ENCODE peak calls at places on chromosomes 5 and 9, in seven cellular contexts. One of them, this sample, is unnamed.

GRCh38 chr9:87441251-87441650 is 56.4 kb upstream of the DAPK1 start:
- DNase-seq in A549: no peak
- DNase-seq in HepG2: no peak
- DNase-seq in GM12878: no peak
- DNase-seq in IMR-90: peak
- DNase-seq in H1: no peak
- DNase-seq in SK-N-SH: no peak
- DNase-seq in this sample: no peak

GRCh38 chr9:133950206-133950915 is 41.8 kb downstream of the VAV2 start:
- DNase-seq in A549: no peak
- DNase-seq in HepG2: no peak
- DNase-seq in GM12878: no peak
- DNase-seq in IMR-90: peak
- DNase-seq in H1: no peak
- DNase-seq in SK-N-SH: no peak
- DNase-seq in this sample: peak

GRCh38 chr5:145587308-145588071 is 247.7 kb downstream of the PRELID2 start:
- DNase-seq in A549: peak
- DNase-seq in HepG2: peak
- DNase-seq in GM12878: no peak
- DNase-seq in IMR-90: peak
- DNase-seq in H1: no peak
- DNase-seq in SK-N-SH: no peak
- DNase-seq in this sample: no peak

GRCh38 chr5:130109152-130109551 is 204.9 kb downstream of the CHSY3 start:
- DNase-seq in A549: peak
- DNase-seq in HepG2: peak
- DNase-seq in GM12878: no peak
- DNase-seq in IMR-90: peak
- DNase-seq in H1: no peak
- DNase-seq in SK-N-SH: peak
- DNase-seq in this sample: no peak

GRCh38 chr5:20972419-20972925 is 984.5 kb upstream of the CDH18 start:
- DNase-seq in A549: peak
- DNase-seq in HepG2: peak
- DNase-seq in GM12878: no peak
- DNase-seq in IMR-90: peak
- DNase-seq in H1: peak
- DNase-seq in SK-N-SH: peak
- DNase-seq in this sample: peak

GRCh38 chr9:631596-631995 is 209.9 kb upstream of the DMRT1 start:
- DNase-seq in A549: no peak
- DNase-seq in HepG2: no peak
- DNase-seq in GM12878: no peak
- DNase-seq in IMR-90: peak
- DNase-seq in H1: no peak
- DNase-seq in SK-N-SH: no peak
- DNase-seq in this sample: peak

GRCh38 chr9:87685431-87685830 is 40.5 kb upstream of the CTSL start:
- DNase-seq in A549: no peak
- DNase-seq in HepG2: no peak
- DNase-seq in GM12878: no peak
- DNase-seq in IMR-90: peak
- DNase-seq in H1: no peak
- DNase-seq in SK-N-SH: no peak
- DNase-seq in this sample: no peak

GRCh38 chr5:159133041-159133741 is 33.5 kb upstream of the EBF1 start:
- DNase-seq in A549: peak
- DNase-seq in HepG2: peak
- DNase-seq in GM12878: peak
- DNase-seq in IMR-90: peak
- DNase-seq in H1: no peak
- DNase-seq in SK-N-SH: peak
- DNase-seq in this sample: peak

GRCh38 chr9:16103613-16104012 is 550.8 kb downstream of the CCDC171 start:
- DNase-seq in A549: no peak
- DNase-seq in HepG2: no peak
- DNase-seq in GM12878: no peak
- DNase-seq in IMR-90: peak
- DNase-seq in H1: no peak
- DNase-seq in SK-N-SH: no peak
- DNase-seq in this sample: no peak

GRCh38 chr9:4397917-4398316 is 92.4 kb upstream of the SLC1A1 start:
- DNase-seq in A549: no peak
- DNase-seq in HepG2: no peak
- DNase-seq in GM12878: no peak
- DNase-seq in IMR-90: peak
- DNase-seq in H1: no peak
- DNase-seq in SK-N-SH: no peak
- DNase-seq in this sample: no peak

GRCh38 chr9:70110194-70111041 is 66.8 kb downstream of the MAMDC2 start:
- DNase-seq in A549: no peak
- DNase-seq in HepG2: no peak
- DNase-seq in GM12878: no peak
- DNase-seq in IMR-90: peak
- DNase-seq in H1: no peak
- DNase-seq in SK-N-SH: no peak
- DNase-seq in this sample: no peak

GRCh38 chr9:70177121-70177520 is 81.7 kb upstream of the SMC5 start:
- DNase-seq in A549: no peak
- DNase-seq in HepG2: peak
- DNase-seq in GM12878: no peak
- DNase-seq in IMR-90: peak
- DNase-seq in H1: no peak
- DNase-seq in SK-N-SH: no peak
- DNase-seq in this sample: no peak

GRCh38 chr5:115377468-115378217 is 81.2 kb upstream of the CCDC112 start:
- DNase-seq in A549: peak
- DNase-seq in HepG2: no peak
- DNase-seq in GM12878: peak
- DNase-seq in IMR-90: peak
- DNase-seq in H1: no peak
- DNase-seq in SK-N-SH: no peak
- DNase-seq in this sample: no peak

GRCh38 chr5:180323929-180324632 is 29.1 kb downstream of the GFPT2 start:
- DNase-seq in A549: peak
- DNase-seq in HepG2: no peak
- DNase-seq in GM12878: no peak
- DNase-seq in IMR-90: peak
- DNase-seq in H1: no peak
- DNase-seq in SK-N-SH: no peak
- DNase-seq in this sample: no peak

GRCh38 chr5:30581198-30581925 is 612.1 kb upstream of the CDH6 start:
- DNase-seq in A549: no peak
- DNase-seq in HepG2: peak
- DNase-seq in GM12878: no peak
- DNase-seq in IMR-90: no peak
- DNase-seq in H1: no peak
- DNase-seq in SK-N-SH: no peak
- DNase-seq in this sample: no peak

GRCh38 chr5:157571357-157571827 is 4.2 kb downstream of the ADAM19 start:
- DNase-seq in A549: no peak
- DNase-seq in HepG2: no peak
- DNase-seq in GM12878: peak
- DNase-seq in IMR-90: peak
- DNase-seq in H1: no peak
- DNase-seq in SK-N-SH: no peak
- DNase-seq in this sample: peak

GRCh38 chr5:165673499-165673898 is 2168.1 kb downstream of the MAT2B start:
- DNase-seq in A549: no peak
- DNase-seq in HepG2: no peak
- DNase-seq in GM12878: no peak
- DNase-seq in IMR-90: no peak
- DNase-seq in H1: no peak
- DNase-seq in SK-N-SH: no peak
- DNase-seq in this sample: no peak

GRCh38 chr5:107505763-107506534 is 164.8 kb downstream of the EFNA5 start:
- DNase-seq in A549: peak
- DNase-seq in HepG2: no peak
- DNase-seq in GM12878: no peak
- DNase-seq in IMR-90: no peak
- DNase-seq in H1: no peak
- DNase-seq in SK-N-SH: no peak
- DNase-seq in this sample: no peak

GRCh38 chr5:57779383-57780223 is 297.0 kb upstream of the ACTBL2 start:
- DNase-seq in A549: peak
- DNase-seq in HepG2: peak
- DNase-seq in GM12878: no peak
- DNase-seq in IMR-90: peak
- DNase-seq in H1: peak
- DNase-seq in SK-N-SH: peak
- DNase-seq in this sample: peak

GRCh38 chr5:163580516-163580915 is 75.1 kb downstream of the MAT2B start:
- DNase-seq in A549: no peak
- DNase-seq in HepG2: no peak
- DNase-seq in GM12878: no peak
- DNase-seq in IMR-90: no peak
- DNase-seq in H1: no peak
- DNase-seq in SK-N-SH: no peak
- DNase-seq in this sample: no peak

GRCh38 chr5:56829137-56829536 is 13.8 kb downstream of the MAP3K1 start:
- DNase-seq in A549: no peak
- DNase-seq in HepG2: no peak
- DNase-seq in GM12878: no peak
- DNase-seq in IMR-90: peak
- DNase-seq in H1: no peak
- DNase-seq in SK-N-SH: no peak
- DNase-seq in this sample: peak

GRCh38 chr5:99029172-99029571 is 100.4 kb upstream of the CHD1 start:
- DNase-seq in A549: no peak
- DNase-seq in HepG2: no peak
- DNase-seq in GM12878: no peak
- DNase-seq in IMR-90: no peak
- DNase-seq in H1: no peak
- DNase-seq in SK-N-SH: no peak
- DNase-seq in this sample: no peak

GRCh38 chr5:99020698-99021048 is 91.9 kb upstream of the CHD1 start:
- DNase-seq in A549: no peak
- DNase-seq in HepG2: no peak
- DNase-seq in GM12878: no peak
- DNase-seq in IMR-90: no peak
- DNase-seq in H1: no peak
- DNase-seq in SK-N-SH: no peak
- DNase-seq in this sample: no peak

GRCh38 chr5:99022250-99022649 is 93.4 kb upstream of the CHD1 start:
- DNase-seq in A549: no peak
- DNase-seq in HepG2: no peak
- DNase-seq in GM12878: no peak
- DNase-seq in IMR-90: no peak
- DNase-seq in H1: no peak
- DNase-seq in SK-N-SH: no peak
- DNase-seq in this sample: no peak

GRCh38 chr5:99019812-99020697 is 91.2 kb upstream of the CHD1 start:
- DNase-seq in A549: peak
- DNase-seq in HepG2: peak
- DNase-seq in GM12878: no peak
- DNase-seq in IMR-90: peak
- DNase-seq in H1: no peak
- DNase-seq in SK-N-SH: no peak
- DNase-seq in this sample: peak

GRCh38 chr5:99025298-99026045 is 96.7 kb upstream of the CHD1 start:
- DNase-seq in A549: peak
- DNase-seq in HepG2: peak
- DNase-seq in GM12878: no peak
- DNase-seq in IMR-90: no peak
- DNase-seq in H1: no peak
- DNase-seq in SK-N-SH: no peak
- DNase-seq in this sample: no peak
- TF ChIP-seq RAD21 in A549: no peak
- TF ChIP-seq RAD21 in HepG2: no peak
- TF ChIP-seq RAD21 in GM12878: no peak
- TF ChIP-seq RAD21 in IMR-90: no peak
- TF ChIP-seq RAD21 in H1: no peak
- TF ChIP-seq RAD21 in SK-N-SH: no peak
- TF ChIP-seq RAD21 in this sample: no peak

DNA sequence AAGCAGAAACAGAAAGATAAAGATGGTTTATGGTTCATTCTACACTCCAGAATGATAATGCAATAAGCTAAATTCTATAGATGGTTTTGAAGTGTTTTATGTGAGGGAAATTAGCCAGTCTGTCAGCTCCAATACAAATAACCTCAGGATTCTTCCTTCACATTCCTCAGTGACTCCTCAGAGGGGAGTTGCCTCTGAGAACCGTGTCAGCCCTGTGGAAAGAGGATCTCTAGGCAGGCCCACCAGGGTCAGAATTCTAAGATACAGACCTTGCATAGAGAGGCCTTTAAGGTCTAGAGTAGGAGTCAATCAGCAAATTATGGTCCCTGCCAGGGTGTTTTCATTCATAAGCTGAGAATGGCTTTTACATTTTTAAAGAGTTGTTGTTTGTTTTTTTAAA is 26.6 kb downstream of the RUSC2 start:
- DNase-seq in A549: peak
- DNase-seq in HepG2: no peak
- DNase-seq in GM12878: no peak
- DNase-seq in IMR-90: peak
- DNase-seq in H1: no peak
- DNase-seq in SK-N-SH: no peak
- DNase-seq in this sample: no peak
- TF ChIP-seq RAD21 in A549: no peak
- TF ChIP-seq RAD21 in HepG2: no peak
- TF ChIP-seq RAD21 in GM12878: no peak
- TF ChIP-seq RAD21 in IMR-90: no peak
- TF ChIP-seq RAD21 in H1: no peak
- TF ChIP-seq RAD21 in SK-N-SH: no peak
- TF ChIP-seq RAD21 in this sample: no peak

GRCh38 chr9:71485306-71485705 is 283.0 kb downstream of the CEMIP2 start:
- DNase-seq in A549: no peak
- DNase-seq in HepG2: no peak
- DNase-seq in GM12878: no peak
- DNase-seq in IMR-90: no peak
- DNase-seq in H1: no peak
- DNase-seq in SK-N-SH: no peak
- DNase-seq in this sample: no peak

GRCh38 chr9:71487046-71487445 is 281.3 kb downstream of the CEMIP2 start:
- DNase-seq in A549: peak
- DNase-seq in HepG2: no peak
- DNase-seq in GM12878: no peak
- DNase-seq in IMR-90: no peak
- DNase-seq in H1: no peak
- DNase-seq in SK-N-SH: no peak
- DNase-seq in this sample: no peak

GRCh38 chr9:71483457-71483856 is 284.9 kb downstream of the CEMIP2 start:
- DNase-seq in A549: no peak
- DNase-seq in HepG2: no peak
- DNase-seq in GM12878: no peak
- DNase-seq in IMR-90: no peak
- DNase-seq in H1: no peak
- DNase-seq in SK-N-SH: no peak
- DNase-seq in this sample: no peak
- TF ChIP-seq RAD21 in A549: no peak
- TF ChIP-seq RAD21 in HepG2: no peak
- TF ChIP-seq RAD21 in GM12878: no peak
- TF ChIP-seq RAD21 in IMR-90: no peak
- TF ChIP-seq RAD21 in H1: no peak
- TF ChIP-seq RAD21 in SK-N-SH: no peak
- TF ChIP-seq RAD21 in this sample: no peak

DNA sequence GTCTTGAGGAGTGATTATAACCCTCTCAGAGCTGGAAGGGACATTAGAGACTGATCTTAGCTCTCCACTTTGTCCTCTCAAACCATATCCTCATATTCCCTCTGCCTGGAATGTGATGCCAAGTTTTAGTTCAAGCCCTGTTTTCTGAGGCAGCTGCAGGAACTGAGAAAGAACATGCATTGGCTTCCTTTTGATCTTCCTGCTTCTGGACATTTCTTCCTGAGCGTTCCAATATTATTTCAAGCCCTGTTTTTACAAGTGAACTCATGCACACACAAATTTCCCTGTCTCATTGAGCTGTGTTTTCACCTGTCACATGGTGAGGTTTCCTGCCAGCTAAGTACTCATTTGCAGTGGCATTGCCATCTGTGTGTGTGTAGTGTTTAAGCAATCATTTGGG is 17.0 kb downstream of the FOCAD start:
- DNase-seq in A549: no peak
- DNase-seq in HepG2: no peak
- DNase-seq in GM12878: no peak
- DNase-seq in IMR-90: no peak
- DNase-seq in H1: no peak
- DNase-seq in SK-N-SH: no peak
- DNase-seq in this sample: no peak
- TF ChIP-seq RAD21 in A549: no peak
- TF ChIP-seq RAD21 in HepG2: no peak
- TF ChIP-seq RAD21 in GM12878: no peak
- TF ChIP-seq RAD21 in IMR-90: no peak
- TF ChIP-seq RAD21 in H1: no peak
- TF ChIP-seq RAD21 in SK-N-SH: no peak
- TF ChIP-seq RAD21 in this sample: no peak

This sample was measured in K562.